ENCODE peak calls at places on chromosomes 16 and 17, in five cellular contexts. One of them, this sample, is unnamed.

GRCh38 chr16:53486230-53486629 is 16.8 kb downstream of the AKTIP start:
- DNase-seq in cardiac muscle cell: no peak
- DNase-seq in heart left ventricle: no peak
- DNase-seq in RWPE1: no peak
- DNase-seq in astrocyte of the cerebellum: no peak
- DNase-seq in this sample: no peak

GRCh38 chr16:78689031-78689430 is 589.6 kb downstream of the WWOX start:
- DNase-seq in cardiac muscle cell: no peak
- DNase-seq in RWPE1: no peak
- DNase-seq in heart left ventricle: no peak
- DNase-seq in astrocyte of the cerebellum: no peak
- DNase-seq in this sample: no peak

GRCh38 chr16:252366-253337 is 18.0 kb downstream of the FAM234A start:
- DNase-seq in RWPE1: no peak
- DNase-seq in astrocyte of the cerebellum: no peak
- DNase-seq in heart left ventricle: no peak
- DNase-seq in cardiac muscle cell: no peak
- DNase-seq in this sample: peak; percentile 78

GRCh38 chr16:57127037-57127763 is 34.8 kb downstream of the CPNE2 start:
- DNase-seq in astrocyte of the cerebellum: no peak
- DNase-seq in RWPE1: no peak
- DNase-seq in cardiac muscle cell: no peak
- DNase-seq in heart left ventricle: no peak
- DNase-seq in this sample: no peak

GRCh38 chr16:65200857-65201256 is 79.0 kb upstream of the CDH11 start:
- DNase-seq in heart left ventricle: no peak
- DNase-seq in astrocyte of the cerebellum: no peak
- DNase-seq in RWPE1: no peak
- DNase-seq in cardiac muscle cell: no peak
- DNase-seq in this sample: no peak

GRCh38 chr16:76118344-76118743 is 158.9 kb upstream of the CNTNAP4 start:
- DNase-seq in heart left ventricle: no peak
- DNase-seq in astrocyte of the cerebellum: no peak
- DNase-seq in RWPE1: no peak
- DNase-seq in cardiac muscle cell: peak; percentile 56
- DNase-seq in this sample: no peak

GRCh38 chr17:83103200-83103937 is 24.0 kb downstream of the METRNL start:
- DNase-seq in RWPE1: no peak
- DNase-seq in cardiac muscle cell: no peak
- DNase-seq in astrocyte of the cerebellum: no peak
- DNase-seq in heart left ventricle: peak; percentile 94
- DNase-seq in this sample: no peak

GRCh38 chr17:7862692-7863437 is 5.1 kb downstream of the CYB5D1 start:
- DNase-seq in RWPE1: no peak
- DNase-seq in cardiac muscle cell: peak; percentile 64
- DNase-seq in astrocyte of the cerebellum: no peak
- DNase-seq in heart left ventricle: no peak
- DNase-seq in this sample: peak; percentile 34

GRCh38 chr17:81169870-81170309 is 3.9 kb upstream of the AATK start:
- DNase-seq in astrocyte of the cerebellum: no peak
- DNase-seq in cardiac muscle cell: no peak
- DNase-seq in heart left ventricle: no peak
- DNase-seq in RWPE1: no peak
- DNase-seq in this sample: no peak

GRCh38 chr16:66273644-66274334 is 92.7 kb upstream of the CDH5 start:
- DNase-seq in cardiac muscle cell: no peak
- DNase-seq in heart left ventricle: no peak
- DNase-seq in astrocyte of the cerebellum: no peak
- DNase-seq in RWPE1: no peak
- DNase-seq in this sample: no peak

DNA sequence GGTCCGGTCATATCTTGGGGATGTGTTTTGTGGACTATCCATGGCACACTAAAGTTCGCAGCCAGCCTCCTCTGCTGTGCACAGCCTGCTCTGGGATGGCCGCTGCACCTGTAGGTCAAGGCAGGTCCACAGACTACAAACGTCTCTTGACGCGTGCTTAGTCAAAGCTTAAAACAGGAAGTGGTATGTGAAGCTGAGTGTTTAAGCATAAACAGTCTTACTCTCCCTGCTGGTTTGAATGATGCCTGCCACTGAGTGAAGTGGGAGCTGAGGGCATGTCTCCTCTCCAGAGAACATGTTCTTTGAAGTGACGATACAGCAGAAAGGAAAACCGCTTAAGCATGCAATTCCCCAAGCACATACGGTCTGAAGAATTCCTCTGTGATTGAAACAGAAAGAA is 365.6 kb downstream of the SLC39A11 start:
- DNase-seq in RWPE1: no peak
- DNase-seq in heart left ventricle: no peak
- DNase-seq in cardiac muscle cell: no peak
- DNase-seq in astrocyte of the cerebellum: no peak
- DNase-seq in this sample: peak; percentile 79
- TF ChIP-seq CTCF in RWPE1: no peak
- TF ChIP-seq CTCF in heart left ventricle: no peak
- TF ChIP-seq CTCF in cardiac muscle cell: no peak
- TF ChIP-seq CTCF in astrocyte of the cerebellum: no peak
- TF ChIP-seq CTCF in this sample: no peak

DNA sequence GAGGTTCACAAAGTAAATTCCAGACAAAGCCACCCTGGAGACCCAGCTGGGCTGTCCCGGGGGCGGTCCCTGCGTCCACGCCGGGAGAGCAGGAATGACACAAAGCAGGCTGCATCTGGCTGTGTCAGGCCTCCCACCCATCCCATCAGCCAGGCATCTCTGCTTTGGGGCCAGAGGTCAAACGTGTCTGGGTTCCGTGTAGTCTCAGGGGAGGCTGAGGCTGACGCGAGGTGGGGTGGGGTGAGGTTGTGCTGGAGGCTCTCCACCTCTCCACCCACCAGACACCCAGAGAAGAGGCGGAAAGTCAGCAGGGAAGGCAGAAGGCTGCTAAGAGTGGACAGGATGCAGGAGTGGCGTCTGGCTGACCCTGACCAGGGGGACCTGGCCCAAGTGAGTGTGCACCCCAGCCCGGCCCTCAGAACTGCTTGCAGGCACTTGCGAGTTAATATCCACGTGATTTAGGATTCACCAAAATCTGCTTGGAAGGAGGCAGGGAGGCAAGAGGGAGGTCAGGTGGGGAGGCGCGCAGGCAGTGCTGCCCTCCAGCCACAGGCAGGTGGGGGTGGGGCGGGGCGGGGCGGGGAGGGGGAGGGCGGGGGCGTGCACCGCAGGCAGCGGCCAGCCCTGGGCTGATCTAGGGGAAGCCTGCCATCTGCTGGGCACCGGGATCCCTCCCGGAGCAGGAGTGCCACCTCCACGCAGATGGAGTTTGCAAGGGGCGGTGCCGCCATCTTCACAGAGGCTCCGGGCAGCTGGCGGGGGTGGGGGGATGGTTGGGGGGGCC is 44.3 kb downstream of the TBC1D16 start:
- DNase-seq in astrocyte of the cerebellum: peak; percentile 50
- DNase-seq in RWPE1: peak; percentile 91
- DNase-seq in cardiac muscle cell: peak; percentile 86
- DNase-seq in heart left ventricle: peak; percentile 91
- DNase-seq in this sample: peak; percentile 76
- TF ChIP-seq CTCF in astrocyte of the cerebellum: peak; percentile 49
- TF ChIP-seq CTCF in RWPE1: peak; percentile 67
- TF ChIP-seq CTCF in cardiac muscle cell: peak; percentile 37
- TF ChIP-seq CTCF in heart left ventricle: peak; percentile 50
- TF ChIP-seq CTCF in this sample: peak; percentile 55

GRCh38 chr17:50154604-50155003 is 4.1 kb upstream of the PPP1R9B start:
- DNase-seq in astrocyte of the cerebellum: no peak
- DNase-seq in RWPE1: no peak
- DNase-seq in heart left ventricle: peak; percentile 12
- DNase-seq in cardiac muscle cell: no peak
- DNase-seq in this sample: no peak

GRCh38 chr17:50161023-50161910 is 4.5 kb upstream of the SGCA start:
- DNase-seq in cardiac muscle cell: peak; percentile 93
- DNase-seq in astrocyte of the cerebellum: peak; percentile 71
- DNase-seq in RWPE1: peak; percentile 99
- DNase-seq in heart left ventricle: peak; percentile 93
- DNase-seq in this sample: peak; percentile 99

GRCh38 chr17:50155115-50155819 is 4.8 kb upstream of the PPP1R9B start:
- DNase-seq in cardiac muscle cell: no peak
- DNase-seq in heart left ventricle: peak; percentile 59
- DNase-seq in RWPE1: no peak
- DNase-seq in astrocyte of the cerebellum: no peak
- DNase-seq in this sample: no peak

GRCh38 chr17:50153650-50154575 is 3.4 kb upstream of the PPP1R9B start:
- DNase-seq in cardiac muscle cell: no peak
- DNase-seq in heart left ventricle: peak; percentile 78
- DNase-seq in RWPE1: peak; percentile 60
- DNase-seq in astrocyte of the cerebellum: no peak
- DNase-seq in this sample: no peak

DNA sequence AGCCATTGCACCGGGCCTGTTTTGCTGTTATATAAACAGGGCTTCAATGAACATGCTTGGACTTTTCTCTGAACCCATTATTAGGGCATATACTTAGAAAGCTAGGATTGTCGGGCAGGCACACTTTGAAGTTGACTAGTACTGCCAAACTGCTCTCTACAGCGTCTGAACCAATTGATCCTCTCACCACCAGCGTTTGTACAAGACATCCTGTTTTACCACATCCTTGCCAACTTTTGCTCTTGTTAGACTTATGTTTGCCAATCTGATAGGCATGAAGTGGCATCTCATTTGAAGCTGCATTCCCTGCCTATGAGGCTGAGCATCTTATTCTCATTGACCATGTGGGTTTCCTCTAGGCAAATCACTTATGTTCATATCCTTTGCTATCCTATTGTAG is 7.4 kb upstream of the PPP1R9B start:
- DNase-seq in astrocyte of the cerebellum: no peak
- DNase-seq in heart left ventricle: no peak
- DNase-seq in RWPE1: no peak
- DNase-seq in cardiac muscle cell: no peak
- DNase-seq in this sample: no peak
- TF ChIP-seq CTCF in astrocyte of the cerebellum: no peak
- TF ChIP-seq CTCF in heart left ventricle: no peak
- TF ChIP-seq CTCF in RWPE1: no peak
- TF ChIP-seq CTCF in cardiac muscle cell: no peak
- TF ChIP-seq CTCF in this sample: no peak

GRCh38 chr16:67555795-67556212 is 6.5 kb upstream of the CTCF start:
- DNase-seq in RWPE1: peak; percentile 37
- DNase-seq in heart left ventricle: no peak
- DNase-seq in cardiac muscle cell: no peak
- DNase-seq in astrocyte of the cerebellum: no peak
- DNase-seq in this sample: no peak
- TF ChIP-seq CTCF in RWPE1: no peak
- TF ChIP-seq CTCF in heart left ventricle: no peak
- TF ChIP-seq CTCF in cardiac muscle cell: no peak
- TF ChIP-seq CTCF in astrocyte of the cerebellum: no peak
- TF ChIP-seq CTCF in this sample: no peak

DNA sequence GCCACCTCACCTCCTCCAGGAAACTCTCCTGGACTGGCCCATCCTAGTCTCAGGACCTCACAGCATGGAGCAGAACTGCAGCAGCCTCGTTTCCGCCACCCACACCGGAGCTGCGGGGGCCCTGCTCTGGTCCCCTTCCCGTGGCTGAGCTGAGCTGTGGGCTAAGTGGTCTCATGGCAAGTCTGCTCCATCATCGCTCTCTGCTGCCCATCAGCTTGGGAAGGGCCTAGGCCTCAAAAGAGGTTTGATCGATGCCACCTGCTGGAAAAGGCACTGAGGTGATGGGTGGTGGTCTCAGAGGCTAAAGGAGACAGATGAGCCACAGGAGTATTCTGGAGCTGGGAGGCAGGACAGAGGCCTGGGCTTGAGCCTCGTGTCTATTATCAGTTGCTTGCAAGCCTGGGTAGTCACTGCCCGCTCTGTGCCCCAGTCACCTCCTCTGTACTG is 1.8 kb downstream of the ITGAE start:
- DNase-seq in heart left ventricle: no peak
- DNase-seq in astrocyte of the cerebellum: no peak
- DNase-seq in RWPE1: no peak
- DNase-seq in cardiac muscle cell: no peak
- DNase-seq in this sample: no peak
- TF ChIP-seq CTCF in heart left ventricle: no peak
- TF ChIP-seq CTCF in astrocyte of the cerebellum: no peak
- TF ChIP-seq CTCF in RWPE1: no peak
- TF ChIP-seq CTCF in cardiac muscle cell: no peak
- TF ChIP-seq CTCF in this sample: no peak

GRCh38 chr17:17749921-17750320 is 68.7 kb downstream of the RAI1 start:
- DNase-seq in cardiac muscle cell: peak; percentile 76
- DNase-seq in heart left ventricle: no peak
- DNase-seq in astrocyte of the cerebellum: no peak
- DNase-seq in RWPE1: peak; percentile 59
- DNase-seq in this sample: peak; percentile 70

GRCh38 chr17:17749025-17749772 is 67.9 kb downstream of the RAI1 start:
- DNase-seq in astrocyte of the cerebellum: no peak
- DNase-seq in heart left ventricle: no peak
- DNase-seq in RWPE1: no peak
- DNase-seq in cardiac muscle cell: no peak
- DNase-seq in this sample: peak; percentile 46

GRCh38 chr17:17748604-17749003 is 67.3 kb downstream of the RAI1 start:
- DNase-seq in heart left ventricle: no peak
- DNase-seq in cardiac muscle cell: no peak
- DNase-seq in RWPE1: no peak
- DNase-seq in astrocyte of the cerebellum: no peak
- DNase-seq in this sample: no peak

GRCh38 chr17:17745476-17746455 is 64.5 kb downstream of the RAI1 start:
- DNase-seq in cardiac muscle cell: no peak
- DNase-seq in heart left ventricle: no peak
- DNase-seq in astrocyte of the cerebellum: no peak
- DNase-seq in RWPE1: no peak
- DNase-seq in this sample: no peak

DNA sequence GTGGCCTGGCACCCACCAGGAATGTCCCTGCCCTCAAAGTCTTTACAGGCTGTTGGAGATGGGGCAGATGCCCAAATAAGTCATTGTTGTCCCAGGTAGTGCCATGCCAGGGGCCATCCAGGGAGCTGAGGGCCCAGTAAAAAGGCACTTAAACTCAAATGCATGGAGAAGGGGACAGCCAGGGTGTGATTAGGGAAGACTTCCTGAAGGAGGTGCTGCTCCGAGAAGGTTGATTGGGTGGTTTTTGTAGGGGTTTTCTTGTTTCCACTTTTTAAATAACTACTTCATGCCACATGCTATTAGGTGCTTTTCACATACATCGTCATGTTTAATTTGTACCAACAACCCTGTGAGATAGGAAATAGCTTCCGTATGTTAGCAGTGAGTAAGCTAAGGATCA is 66.9 kb downstream of the RAI1 start:
- DNase-seq in RWPE1: no peak
- DNase-seq in cardiac muscle cell: no peak
- DNase-seq in astrocyte of the cerebellum: no peak
- DNase-seq in heart left ventricle: no peak
- DNase-seq in this sample: no peak
- TF ChIP-seq CTCF in RWPE1: no peak
- TF ChIP-seq CTCF in cardiac muscle cell: peak; percentile 18
- TF ChIP-seq CTCF in astrocyte of the cerebellum: peak; percentile 8
- TF ChIP-seq CTCF in heart left ventricle: no peak
- TF ChIP-seq CTCF in this sample: no peak

GRCh38 chr17:18231156-18231555 is 5.7 kb downstream of the LLGL1 start:
- DNase-seq in astrocyte of the cerebellum: no peak
- DNase-seq in cardiac muscle cell: peak; percentile 28
- DNase-seq in RWPE1: no peak
- DNase-seq in heart left ventricle: no peak
- DNase-seq in this sample: no peak
- TF ChIP-seq CTCF in astrocyte of the cerebellum: no peak
- TF ChIP-seq CTCF in cardiac muscle cell: no peak
- TF ChIP-seq CTCF in RWPE1: no peak
- TF ChIP-seq CTCF in heart left ventricle: no peak
- TF ChIP-seq CTCF in this sample: no peak